ENCODE peak calls at places on chromosomes 11 and 22, in four cellular contexts. Y is endodermal cell, L is cardiac fibroblast, J is RWPE1. K is an unnamed sample.

GRCh38 chr11:68118753-68119448 is 2.3 kb downstream of the CHKA start:
- DNase-seq in Y (no peak), L (peak; percentile 35), J (no peak), K (no peak)

GRCh38 chr11:64518928-64519327 is 72.1 kb upstream of the SLC22A12 start:
- DNase-seq in Y (no peak), L (no peak), J (no peak), K (no peak)

GRCh38 chr11:100849009-100849913 is 162.2 kb downstream of the ARHGAP42 start:
- DNase-seq in Y (no peak), L (peak; percentile 82), J (no peak), K (no peak)

GRCh38 chr22:33737662-33738061 is 182.6 kb downstream of the LARGE1 start:
- DNase-seq in Y (no peak), L (no peak), J (no peak), K (no peak)

GRCh38 chr11:12472401-12473065 is 95.2 kb downstream of the PARVA start:
- DNase-seq in Y (no peak), L (peak; percentile 15), J (no peak), K (no peak)

GRCh38 chr11:69356703-69357457 is 62.9 kb downstream of the MYEOV start:
- DNase-seq in Y (peak; percentile 32), L (no peak), J (no peak), K (no peak)

GRCh38 chr11:2467695-2468055 is 22.9 kb downstream of the KCNQ1 start:
- DNase-seq in Y (peak; percentile 23), L (no peak), J (no peak), K (no peak)

GRCh38 chr22:29722151-29722550 is 2.3 kb downstream of the CABP7 start:
- DNase-seq in Y (no peak), L (no peak), J (no peak), K (no peak)

GRCh38 chr22:19044381-19044780 is 77.8 kb downstream of the DGCR2 start:
- DNase-seq in Y (no peak), L (no peak), J (no peak), K (no peak)

GRCh38 chr22:32206774-32207758 is 2.2 kb upstream of the RFPL2 start:
- DNase-seq in Y (peak; percentile 86), L (peak; percentile 20), J (no peak), K (peak; percentile 42)

K was measured in mammary epithelial cell.